ENCODE peak calls at places on chromosomes 12 and 14, in nine cellular contexts. X, J, C, O, Q, U, I, Z and A are unnamed samples.

GRCh38 chr12:107840186-107840585 is 65.7 kb downstream of the ASCL4 start:
- DNase-seq in X (no peak), J (no peak), C (no peak), O (no peak), Q (no peak), U (no peak), I (no peak), Z (no peak), A (no peak)

GRCh38 chr12:14188761-14189160 is 176.7 kb upstream of the ATF7IP start:
- DNase-seq in X (no peak), J (no peak), C (no peak), O (no peak), Q (no peak), U (no peak), I (no peak), Z (no peak), A (no peak)

GRCh38 chr12:45912774-45913173 is 77.6 kb downstream of the SCAF11 start:
- DNase-seq in X (no peak), J (no peak), C (no peak), O (no peak), Q (no peak), U (peak; percentile 18), I (no peak), Z (no peak), A (no peak)

GRCh38 chr12:11663128-11663527 is 13.7 kb downstream of the ETV6 start:
- DNase-seq in X (no peak), J (no peak), C (no peak), O (no peak), Q (no peak), U (no peak), I (no peak), Z (no peak), A (no peak)

GRCh38 chr12:47020211-47020821 is 59.1 kb upstream of the PCED1B start:
- DNase-seq in X (no peak), J (no peak), C (no peak), O (no peak), Q (no peak), U (no peak), I (no peak), Z (no peak), A (no peak)

GRCh38 chr14:30849354-30849753 is 25.0 kb upstream of the COCH start:
- DNase-seq in X (no peak), J (no peak), C (no peak), O (no peak), Q (no peak), U (no peak), I (no peak), Z (no peak), A (no peak)

GRCh38 chr12:26691234-26691970 is 141.6 kb downstream of the ITPR2 start:
- DNase-seq in X (peak; percentile 98), J (no peak), C (peak; percentile 69), O (peak; percentile 79), Q (no peak), U (peak; percentile 80), I (peak; percentile 52), Z (peak; percentile 72), A (peak; percentile 97)

GRCh38 chr12:110689002-110689600 is at the start of gene HVCN1:
- DNase-seq in X (no peak), J (peak; percentile 80), C (peak; percentile 23), O (peak; percentile 71), Q (peak; percentile 78), U (peak; percentile 25), I (peak; percentile 82), Z (peak; percentile 93), A (peak; percentile 4)

GRCh38 chr14:50855558-50855957 is 16.3 kb upstream of the ABHD12B start:
- DNase-seq in X (no peak), J (no peak), C (no peak), O (peak; percentile 44), Q (no peak), U (no peak), I (no peak), Z (no peak), A (no peak)

GRCh38 chr14:62103497-62103896 is 341.3 kb downstream of the SNAPC1 start:
- DNase-seq in X (no peak), J (no peak), C (no peak), O (no peak), Q (no peak), U (no peak), I (no peak), Z (no peak), A (no peak)

GRCh38 chr12:64767495-64767894 is 8.3 kb upstream of the GNS start:
- DNase-seq in X (no peak), J (no peak), C (no peak), O (no peak), Q (no peak), U (no peak), I (no peak), Z (no peak), A (peak; percentile 61)

GRCh38 chr14:74506408-74506807 is 12.8 kb downstream of the ISCA2 start:
- DNase-seq in X (no peak), J (no peak), C (no peak), O (no peak), Q (no peak), U (no peak), I (no peak), Z (no peak), A (no peak)

GRCh38 chr12:1318327-1319031 is 275.9 kb downstream of the FBXL14 start:
- DNase-seq in X (peak; percentile 62), J (no peak), C (no peak), O (peak; percentile 48), Q (no peak), U (peak; percentile 58), I (peak; percentile 55), Z (peak; percentile 69), A (no peak)

GRCh38 chr12:102950107-102950949 is 7.1 kb upstream of the ASCL1 start:
- DNase-seq in X (no peak), J (peak; percentile 48), C (no peak), O (peak; percentile 85), Q (no peak), U (no peak), I (peak; percentile 83), Z (no peak), A (no peak)

GRCh38 chr12:124475295-124476010 is 92.0 kb downstream of the NCOR2 start:
- DNase-seq in X (no peak), J (no peak), C (no peak), O (no peak), Q (peak; percentile 59), U (no peak), I (no peak), Z (no peak), A (no peak)

GRCh38 chr12:65822732-65823480 is 1.4 kb upstream of the HMGA2 start:
- DNase-seq in X (peak; percentile 71), J (no peak), C (peak; percentile 17), O (peak; percentile 89), Q (no peak), U (peak; percentile 96), I (peak; percentile 88), Z (peak; percentile 91), A (peak; percentile 53)

GRCh38 chr12:122501489-122501989 is 807 bp upstream of the ZCCHC8 start:
- DNase-seq in X (no peak), J (no peak), C (no peak), O (no peak), Q (no peak), U (no peak), I (no peak), Z (no peak), A (no peak)

GRCh38 chr14:52031781-52032180 is 37.1 kb downstream of the NID2 start:
- DNase-seq in X (peak; percentile 98), J (no peak), C (no peak), O (no peak), Q (peak; percentile 57), U (no peak), I (no peak), Z (peak; percentile 90), A (no peak)

GRCh38 chr12:82862069-82862841 is 175.5 kb downstream of the TMTC2 start:
- DNase-seq in X (peak; percentile 51), J (no peak), C (no peak), O (no peak), Q (no peak), U (peak; percentile 40), I (no peak), Z (no peak), A (no peak)

GRCh38 chr14:54610051-54610977 is 43.4 kb downstream of the SAMD4A start:
- DNase-seq in X (peak; percentile 68), J (no peak), C (no peak), O (no peak), Q (no peak), U (no peak), I (no peak), Z (peak; percentile 63), A (no peak)

GRCh38 chr14:54603362-54603761 is 36.4 kb downstream of the SAMD4A start:
- DNase-seq in X (peak; percentile 64), J (no peak), C (peak; percentile 0), O (no peak), Q (no peak), U (peak; percentile 30), I (no peak), Z (no peak), A (no peak)

GRCh38 chr14:54606631-54607133 is 39.8 kb downstream of the SAMD4A start:
- DNase-seq in X (peak; percentile 97), J (no peak), C (no peak), O (no peak), Q (peak; percentile 72), U (no peak), I (no peak), Z (peak; percentile 85), A (peak; percentile 33)

GRCh38 chr14:54609576-54609975 is 42.6 kb downstream of the SAMD4A start:
- DNase-seq in X (peak; percentile 37), J (no peak), C (no peak), O (no peak), Q (no peak), U (no peak), I (no peak), Z (no peak), A (no peak)

GRCh38 chr14:54606178-54606577 is 39.2 kb downstream of the SAMD4A start:
- DNase-seq in X (peak; percentile 52), J (peak; percentile 51), C (no peak), O (peak; percentile 59), Q (peak; percentile 59), U (peak; percentile 21), I (peak; percentile 7), Z (no peak), A (no peak)
- H3K4me1 ChIP-seq in X (peaks cover 37% of the 10 kb centered on the region), J (peaks cover 5% of the 10 kb centered on the region), C (peaks cover 17% of the 10 kb centered on the region), O (peaks cover 7% of the 10 kb centered on the region), Q (peaks cover 36% of the 10 kb centered on the region), U (peaks cover 11% of the 10 kb centered on the region), I (no peaks in the 10 kb centered on the region), Z (peaks cover 53% of the 10 kb centered on the region), A (peaks cover 23% of the 10 kb centered on the region)

GRCh38 chr12:57759360-57759980 is 4.6 kb downstream of the MARCHF9 start:
- DNase-seq in X (no peak), J (no peak), C (peak; percentile 27), O (peak; percentile 60), Q (no peak), U (no peak), I (no peak), Z (peak; percentile 82), A (no peak)
- TF ChIP-seq CTCF in X (peak; percentile 41), J (peak; percentile 31), C (peak; percentile 74), O (peak; percentile 71), Q (peak; percentile 33), U (peak; percentile 50), I (peak; percentile 55), Z (peak; percentile 41), A (peak; percentile 70)

GRCh38 chr12:7327913-7328312 is 24.0 kb downstream of the ACSM4 start:
- DNase-seq in X (no peak), J (no peak), C (no peak), O (no peak), Q (no peak), U (peak; percentile 11), I (no peak), Z (no peak), A (no peak)
- H3K27ac ChIP-seq in X (no peak overlapping the region), J (no peak overlapping the region), C (no peak overlapping the region), O (no peak overlapping the region), Q (no peak overlapping the region), U (no peak overlapping the region), I (no peak overlapping the region), Z (no peak overlapping the region), A (no peak overlapping the region)

GRCh38 chr12:52045794-52046199 is 5.4 kb upstream of the NR4A1 start:
- DNase-seq in X (no peak), J (peak; percentile 84), C (peak; percentile 26), O (no peak), Q (no peak), U (no peak), I (no peak), Z (no peak), A (no peak)
- H3K4me1 ChIP-seq in X (peaks cover 8% of the 10 kb centered on the region), J (peaks cover 78% of the 10 kb centered on the region), C (peaks cover 26% of the 10 kb centered on the region), O (peaks cover 9% of the 10 kb centered on the region), Q (peaks cover 68% of the 10 kb centered on the region), U (peaks cover 10% of the 10 kb centered on the region), I (peaks cover 5% of the 10 kb centered on the region), Z (peaks cover 28% of the 10 kb centered on the region), A (peaks cover 6% of the 10 kb centered on the region)